ENCODE peak calls at places on chromosome 10, in four cellular contexts. Q, K, U and E are unnamed samples.

GRCh38 chr10:11163990-11164805 is 146.5 kb downstream of the CELF2 start:
- DNase-seq in Q (no peak), K (no peak), U (no peak), E (no peak)

GRCh38 chr10:126119591-126119990 is 223.2 kb downstream of the FANK1 start:
- DNase-seq in Q (no peak), K (no peak), U (no peak), E (no peak)

GRCh38 chr10:24952701-24953349 is 419 bp upstream of the PRTFDC1 start:
- DNase-seq in Q (peak), K (peak), U (peak), E (no peak)

GRCh38 chr10:73161079-73161478 is 6.7 kb downstream of the ECD start:
- DNase-seq in Q (no peak), K (no peak), U (no peak), E (no peak)

GRCh38 chr10:28676968-28677888 is at the start of gene BAMBI:
- DNase-seq in Q (peak), K (peak), U (peak), E (peak)

GRCh38 chr10:92274071-92274470 is 16.8 kb downstream of the CPEB3 start:
- DNase-seq in Q (no peak), K (no peak), U (no peak), E (no peak)

GRCh38 chr10:113139695-113140094 is 189.6 kb downstream of the TCF7L2 start:
- DNase-seq in Q (no peak), K (no peak), U (no peak), E (no peak)

GRCh38 chr10:132447446-132448247 is 50.6 kb downstream of the PWWP2B start:
- DNase-seq in Q (peak), K (peak), U (no peak), E (no peak)

GRCh38 chr10:8063935-8064334 is 9.4 kb downstream of the GATA3 start:
- DNase-seq in Q (no peak), K (no peak), U (peak), E (no peak)

GRCh38 chr10:64091889-64092288 is 570.7 kb downstream of the REEP3 start:
- DNase-seq in Q (no peak), K (peak), U (no peak), E (no peak)
- TF ChIP-seq CTCF in Q (no peak), K (peak), U (no peak), E (no peak)

GRCh38 chr10:79068203-79068561 is 584 bp upstream of the ZMIZ1 start:
- DNase-seq in Q (no peak), K (peak), U (no peak), E (no peak)

GRCh38 chr10:79069325-79070090 is 742 bp downstream of the ZMIZ1 start:
- DNase-seq in Q (peak), K (peak), U (peak), E (no peak)

GRCh38 chr10:79070091-79070610 is 1.4 kb downstream of the ZMIZ1 start:
- DNase-seq in Q (peak), K (peak), U (peak), E (no peak)

GRCh38 chr10:79067241-79068202 is 1.2 kb upstream of the ZMIZ1 start:
- DNase-seq in Q (peak), K (peak), U (peak), E (peak)

DNA sequence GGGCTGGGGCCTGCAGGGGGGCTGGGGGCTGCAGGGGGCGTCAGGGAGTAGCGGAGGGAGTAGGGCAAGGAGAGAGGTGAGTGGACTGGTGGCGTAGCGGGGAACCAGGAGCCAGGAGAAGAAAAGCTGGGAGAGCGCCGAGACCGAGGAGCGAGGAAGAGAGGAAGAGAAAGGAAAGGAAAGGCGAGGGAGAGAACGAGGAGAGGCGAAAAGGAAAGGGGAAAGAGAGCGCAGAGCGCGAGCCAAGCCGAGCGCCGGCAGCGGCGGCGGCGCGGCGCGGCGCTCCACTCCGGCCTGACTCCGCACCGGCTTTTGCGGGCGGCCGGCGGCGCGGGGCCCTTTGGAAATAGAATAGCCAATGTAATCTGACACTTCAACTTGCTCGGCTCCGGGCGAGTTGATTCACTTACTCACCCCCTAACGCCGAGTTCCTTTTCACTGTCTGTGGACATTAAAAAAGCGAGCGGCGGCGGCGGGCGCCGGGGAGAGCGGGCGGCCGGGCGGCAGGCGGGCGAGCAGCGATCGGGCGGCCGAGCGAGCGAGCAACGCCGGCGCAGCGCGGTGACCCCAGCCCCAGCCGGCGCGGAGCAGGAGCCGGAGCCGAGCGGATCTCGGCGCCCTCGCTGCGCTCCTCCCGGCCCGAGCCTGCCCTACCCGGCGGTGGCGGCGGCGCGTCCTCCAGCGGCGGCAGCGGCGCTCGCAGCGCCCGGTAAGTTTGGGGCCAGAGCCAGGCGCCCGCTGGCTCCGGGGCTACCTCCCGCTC is at the start of gene ZMIZ1:
- DNase-seq in Q (peak), K (peak), U (peak), E (peak)
- TF ChIP-seq CTCF in Q (peak), K (peak), U (no peak), E (no peak)

GRCh38 chr10:69948261-69948660 is 104.4 kb upstream of the MACROH2A2 start:
- DNase-seq in Q (no peak), K (no peak), U (no peak), E (no peak)
- TF ChIP-seq CTCF in Q (no peak), K (no peak), U (no peak), E (no peak)

GRCh38 chr10:95906675-95907453 is 911 bp upstream of the CC2D2B start:
- DNase-seq in Q (peak), K (peak), U (peak), E (peak)
- TF ChIP-seq CTCF in Q (no peak), K (peak), U (no peak), E (no peak)

DNA sequence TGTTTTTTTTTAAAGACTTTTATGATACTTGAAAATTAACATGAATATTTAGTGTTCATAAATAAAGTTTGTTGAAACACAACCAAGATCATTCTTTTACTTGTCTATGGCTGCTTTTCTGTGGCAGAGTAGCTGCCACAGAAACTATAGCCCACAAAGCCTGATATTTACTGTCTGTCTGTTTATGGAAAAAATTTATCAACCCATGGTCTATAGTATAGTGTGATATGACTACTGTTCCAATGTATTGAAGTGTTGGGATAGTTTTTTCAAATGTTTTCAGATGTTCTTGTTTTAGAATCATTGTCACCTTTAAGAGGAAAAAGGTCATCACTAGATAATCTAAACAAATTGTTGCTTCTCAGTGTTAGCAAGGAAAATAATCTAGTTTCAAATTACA is 10.8 kb downstream of the TFAM start:
- DNase-seq in Q (no peak), K (no peak), U (no peak), E (no peak)
- TF ChIP-seq CTCF in Q (no peak), K (no peak), U (no peak), E (no peak)

DNA sequence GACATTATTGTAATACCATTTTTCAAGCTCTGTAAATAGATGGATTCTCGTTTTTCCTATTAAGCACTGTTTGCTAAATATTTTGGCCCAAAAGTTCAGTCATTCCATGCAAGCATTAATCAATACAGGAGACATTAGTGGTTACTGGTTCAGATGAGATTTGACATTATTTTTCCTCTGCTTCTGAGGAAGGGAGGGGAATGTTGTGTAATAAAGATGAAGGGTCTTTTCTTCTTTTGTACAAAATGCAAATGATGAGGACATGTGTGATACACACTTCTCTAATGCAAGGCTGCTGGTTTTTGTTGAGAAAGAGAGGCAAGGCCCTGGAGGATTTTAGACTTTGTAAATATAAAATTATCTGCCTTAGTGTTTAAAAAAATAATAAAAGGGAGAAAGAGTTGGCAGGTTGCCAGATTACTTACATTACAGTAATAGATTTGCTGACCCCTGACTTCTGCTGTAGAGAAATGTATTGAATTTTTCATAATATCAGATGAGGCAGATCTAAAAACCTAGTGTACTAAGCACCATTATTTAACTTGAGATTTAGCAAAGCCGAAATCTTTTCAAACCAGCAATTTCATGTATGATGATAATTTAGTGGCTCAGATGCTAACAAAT is 179.9 kb downstream of the ARID5B start:
- DNase-seq in Q (no peak), K (no peak), U (no peak), E (no peak)
- TF ChIP-seq CTCF in Q (no peak), K (no peak), U (no peak), E (no peak)

DNA sequence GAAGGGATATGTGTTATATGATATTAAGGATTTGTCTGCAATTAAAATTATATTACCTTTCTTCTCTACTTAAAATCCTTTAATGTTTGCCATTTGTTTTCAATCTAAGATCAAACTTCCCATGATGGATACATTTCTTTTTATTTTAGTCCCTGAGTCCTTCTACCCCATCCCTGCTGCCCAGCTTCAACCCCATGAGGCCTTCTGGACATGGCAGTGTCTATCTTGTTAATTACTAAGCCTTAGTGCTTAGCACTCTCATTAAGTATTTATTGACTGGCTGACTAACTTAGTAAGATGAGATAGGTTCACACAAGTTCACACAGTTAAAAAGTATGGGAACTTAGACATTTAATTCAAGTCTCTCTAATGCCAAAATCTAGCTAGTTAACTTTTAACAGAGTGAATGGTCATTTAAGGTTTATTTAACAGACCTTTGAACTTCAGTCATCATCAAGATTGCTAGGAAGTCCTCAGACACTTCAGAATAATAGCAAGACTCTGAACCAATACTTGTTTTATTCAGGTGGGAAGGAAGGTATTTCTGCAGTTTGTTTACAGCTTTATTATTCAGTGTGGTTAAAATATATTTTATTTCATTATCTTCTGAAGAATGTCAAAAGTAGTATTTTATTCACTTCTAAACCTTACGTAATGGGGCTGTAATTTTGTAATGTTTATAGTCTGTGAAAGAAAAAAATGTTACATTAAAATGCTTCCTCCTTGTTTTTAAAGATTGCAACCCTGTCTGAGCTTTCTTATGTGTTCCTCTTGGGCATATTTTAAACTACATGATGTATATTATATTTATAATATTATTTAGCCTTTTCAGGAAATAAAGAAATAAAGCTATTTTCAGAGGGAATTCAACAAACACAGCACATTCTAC is 848.9 kb downstream of the REEP3 start:
- DNase-seq in Q (no peak), K (peak), U (no peak), E (no peak)
- TF ChIP-seq CTCF in Q (no peak), K (no peak), U (no peak), E (no peak)

DNA sequence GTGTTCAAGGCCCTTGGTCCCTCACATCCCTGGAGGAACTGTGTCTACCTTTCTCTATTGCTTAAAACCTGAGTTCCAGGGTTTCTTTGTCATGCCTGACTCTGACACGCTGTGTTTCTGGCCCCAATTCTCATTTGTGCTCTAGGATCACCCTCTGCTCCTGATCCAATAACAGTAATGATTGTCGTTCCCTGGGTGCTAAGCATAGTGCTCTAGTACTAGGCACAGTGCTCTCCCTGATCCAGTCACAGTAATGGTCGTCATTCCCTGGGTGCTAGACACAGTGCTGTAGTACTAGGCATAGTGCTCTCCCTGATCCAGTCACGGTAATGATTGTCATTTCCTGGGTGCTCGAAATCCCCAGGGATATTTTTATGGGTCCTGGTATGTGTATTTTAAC is 46.6 kb upstream of the UCN3 start:
- DNase-seq in Q (no peak), K (no peak), U (no peak), E (no peak)
- TF ChIP-seq CTCF in Q (no peak), K (no peak), U (no peak), E (no peak)